ENCODE peak calls at places on chromosomes 1 and 21, in seven cellular contexts. One of them, this sample, is unnamed.
A peak's percentile ranks its signal among the peaks of the same experiment; 100 is the strongest.

GRCh38 chr1:91778964-91779363 is 107.0 kb downstream of the TGFBR3 start:
- DNase-seq in GM12865: no peak
- DNase-seq in BJ: no peak
- DNase-seq in AG04450: no peak
- DNase-seq in Peyer's patch: no peak
- DNase-seq in OCI-LY7: no peak
- DNase-seq in spleen: no peak
- DNase-seq in this sample: no peak

GRCh38 chr1:94580367-94581115 is 39.0 kb upstream of the F3 start:
- DNase-seq in GM12865: no peak
- DNase-seq in BJ: peak; percentile 30
- DNase-seq in AG04450: no peak
- DNase-seq in Peyer's patch: no peak
- DNase-seq in OCI-LY7: no peak
- DNase-seq in spleen: no peak
- DNase-seq in this sample: no peak

GRCh38 chr1:32759997-32760623 is 57.0 kb downstream of the YARS1 start:
- DNase-seq in GM12865: no peak
- DNase-seq in BJ: no peak
- DNase-seq in AG04450: no peak
- DNase-seq in Peyer's patch: no peak
- DNase-seq in OCI-LY7: no peak
- DNase-seq in spleen: no peak
- DNase-seq in this sample: no peak

GRCh38 chr1:109084563-109085517 is 5.7 kb upstream of the TMEM167B start:
- DNase-seq in GM12865: no peak
- DNase-seq in BJ: no peak
- DNase-seq in AG04450: no peak
- DNase-seq in Peyer's patch: no peak
- DNase-seq in OCI-LY7: no peak
- DNase-seq in spleen: no peak
- DNase-seq in this sample: no peak

GRCh38 chr1:116127848-116128540 is 16.8 kb downstream of the MAB21L3 start:
- DNase-seq in GM12865: no peak
- DNase-seq in BJ: no peak
- DNase-seq in AG04450: no peak
- DNase-seq in Peyer's patch: no peak
- DNase-seq in OCI-LY7: no peak
- DNase-seq in spleen: no peak
- DNase-seq in this sample: no peak

GRCh38 chr1:103854279-103854678 is 104.6 kb downstream of the AMY1C start:
- DNase-seq in GM12865: no peak
- DNase-seq in BJ: no peak
- DNase-seq in AG04450: no peak
- DNase-seq in Peyer's patch: no peak
- DNase-seq in OCI-LY7: no peak
- DNase-seq in spleen: no peak
- DNase-seq in this sample: no peak

GRCh38 chr1:176205322-176205914 is 1.7 kb downstream of the COP1 start:
- DNase-seq in GM12865: peak; percentile 25
- DNase-seq in BJ: no peak
- DNase-seq in AG04450: no peak
- DNase-seq in Peyer's patch: no peak
- DNase-seq in OCI-LY7: peak; percentile 27
- DNase-seq in spleen: no peak
- DNase-seq in this sample: no peak

GRCh38 chr1:14949836-14950674 is 203.5 kb upstream of the TMEM51 start:
- DNase-seq in GM12865: no peak
- DNase-seq in BJ: no peak
- DNase-seq in AG04450: no peak
- DNase-seq in Peyer's patch: no peak
- DNase-seq in OCI-LY7: no peak
- DNase-seq in spleen: no peak
- DNase-seq in this sample: no peak

GRCh38 chr1:216310776-216311175 is 112.5 kb downstream of the USH2A start:
- DNase-seq in GM12865: peak; percentile 33
- DNase-seq in BJ: no peak
- DNase-seq in AG04450: peak; percentile 10
- DNase-seq in Peyer's patch: no peak
- DNase-seq in OCI-LY7: peak; percentile 5
- DNase-seq in spleen: no peak
- DNase-seq in this sample: peak; percentile 4

GRCh38 chr1:194300776-194301175 is 1114.4 kb upstream of the B3GALT2 start:
- DNase-seq in GM12865: no peak
- DNase-seq in BJ: no peak
- DNase-seq in AG04450: no peak
- DNase-seq in Peyer's patch: no peak
- DNase-seq in OCI-LY7: no peak
- DNase-seq in spleen: no peak
- DNase-seq in this sample: no peak

GRCh38 chr1:212670882-212671281 is 28.8 kb downstream of the BATF3 start:
- DNase-seq in GM12865: no peak
- DNase-seq in BJ: no peak
- DNase-seq in AG04450: no peak
- DNase-seq in Peyer's patch: no peak
- DNase-seq in OCI-LY7: no peak
- DNase-seq in spleen: no peak
- DNase-seq in this sample: no peak

GRCh38 chr21:43884861-43885370 is 19.9 kb downstream of the AGPAT3 start:
- DNase-seq in GM12865: no peak
- DNase-seq in BJ: no peak
- DNase-seq in AG04450: no peak
- DNase-seq in Peyer's patch: no peak
- DNase-seq in OCI-LY7: no peak
- DNase-seq in spleen: peak; percentile 62
- DNase-seq in this sample: no peak

GRCh38 chr1:15678578-15678977 is 5.5 kb upstream of the PLEKHM2 start:
- DNase-seq in GM12865: peak; percentile 75
- DNase-seq in BJ: peak; percentile 73
- DNase-seq in AG04450: peak; percentile 39
- DNase-seq in Peyer's patch: no peak
- DNase-seq in OCI-LY7: peak; percentile 30
- DNase-seq in spleen: no peak
- DNase-seq in this sample: peak; percentile 67

GRCh38 chr1:156795787-156796186 is 20.9 kb downstream of the SH2D2A start:
- DNase-seq in GM12865: no peak
- DNase-seq in BJ: no peak
- DNase-seq in AG04450: no peak
- DNase-seq in Peyer's patch: peak; percentile 14
- DNase-seq in OCI-LY7: no peak
- DNase-seq in spleen: no peak
- DNase-seq in this sample: no peak

GRCh38 chr1:215476541-215476940 is 90.6 kb upstream of the KCTD3 start:
- DNase-seq in GM12865: no peak
- DNase-seq in BJ: no peak
- DNase-seq in AG04450: peak; percentile 8
- DNase-seq in Peyer's patch: no peak
- DNase-seq in OCI-LY7: no peak
- DNase-seq in spleen: no peak
- DNase-seq in this sample: no peak

GRCh38 chr1:221440658-221441057 is 301.2 kb downstream of the DUSP10 start:
- DNase-seq in GM12865: peak; percentile 12
- DNase-seq in BJ: no peak
- DNase-seq in AG04450: no peak
- DNase-seq in Peyer's patch: no peak
- DNase-seq in OCI-LY7: no peak
- DNase-seq in spleen: no peak
- DNase-seq in this sample: no peak

GRCh38 chr1:43274804-43275180 is 5.0 kb downstream of the TMEM125 start:
- DNase-seq in GM12865: no peak
- DNase-seq in BJ: no peak
- DNase-seq in AG04450: no peak
- DNase-seq in Peyer's patch: no peak
- DNase-seq in OCI-LY7: no peak
- DNase-seq in spleen: peak; percentile 37
- DNase-seq in this sample: no peak

GRCh38 chr21:28253378-28253777 is 739.3 kb downstream of the LTN1 start:
- DNase-seq in GM12865: no peak
- DNase-seq in BJ: no peak
- DNase-seq in AG04450: no peak
- DNase-seq in Peyer's patch: no peak
- DNase-seq in OCI-LY7: no peak
- DNase-seq in spleen: no peak
- DNase-seq in this sample: no peak

GRCh38 chr1:8586438-8586837 is 231.0 kb downstream of the RERE start:
- DNase-seq in GM12865: no peak
- DNase-seq in BJ: no peak
- DNase-seq in AG04450: no peak
- DNase-seq in Peyer's patch: no peak
- DNase-seq in OCI-LY7: no peak
- DNase-seq in spleen: no peak
- DNase-seq in this sample: no peak

GRCh38 chr1:206982216-206982615 is 12.0 kb upstream of the FCAMR start:
- DNase-seq in GM12865: peak; percentile 68
- DNase-seq in BJ: no peak
- DNase-seq in AG04450: no peak
- DNase-seq in Peyer's patch: peak; percentile 52
- DNase-seq in OCI-LY7: peak; percentile 62
- DNase-seq in spleen: no peak
- DNase-seq in this sample: no peak

GRCh38 chr1:229058111-229058551 is 212.8 kb upstream of the RAB4A start:
- DNase-seq in GM12865: no peak
- DNase-seq in BJ: no peak
- DNase-seq in AG04450: no peak
- DNase-seq in Peyer's patch: no peak
- DNase-seq in OCI-LY7: no peak
- DNase-seq in spleen: no peak
- DNase-seq in this sample: no peak

GRCh38 chr1:36156329-36157114 is 562 bp downstream of the MAP7D1 start:
- DNase-seq in GM12865: peak; percentile 70
- DNase-seq in BJ: no peak
- DNase-seq in AG04450: no peak
- DNase-seq in Peyer's patch: peak; percentile 69
- DNase-seq in OCI-LY7: peak; percentile 68
- DNase-seq in spleen: peak; percentile 93
- DNase-seq in this sample: no peak

GRCh38 chr1:87094238-87094637 is 179.8 kb downstream of the HS2ST1 start:
- DNase-seq in GM12865: no peak
- DNase-seq in BJ: no peak
- DNase-seq in AG04450: no peak
- DNase-seq in Peyer's patch: no peak
- DNase-seq in OCI-LY7: no peak
- DNase-seq in spleen: no peak
- DNase-seq in this sample: no peak

GRCh38 chr1:90417139-90417538 is 300.0 kb downstream of the BARHL2 start:
- DNase-seq in GM12865: no peak
- DNase-seq in BJ: no peak
- DNase-seq in AG04450: no peak
- DNase-seq in Peyer's patch: no peak
- DNase-seq in OCI-LY7: no peak
- DNase-seq in spleen: no peak
- DNase-seq in this sample: no peak

GRCh38 chr21:35203093-35204021 is 154.3 kb upstream of the RUNX1 start:
- DNase-seq in GM12865: no peak
- DNase-seq in BJ: peak; percentile 79
- DNase-seq in AG04450: no peak
- DNase-seq in Peyer's patch: no peak
- DNase-seq in OCI-LY7: no peak
- DNase-seq in spleen: no peak
- DNase-seq in this sample: no peak

DNA sequence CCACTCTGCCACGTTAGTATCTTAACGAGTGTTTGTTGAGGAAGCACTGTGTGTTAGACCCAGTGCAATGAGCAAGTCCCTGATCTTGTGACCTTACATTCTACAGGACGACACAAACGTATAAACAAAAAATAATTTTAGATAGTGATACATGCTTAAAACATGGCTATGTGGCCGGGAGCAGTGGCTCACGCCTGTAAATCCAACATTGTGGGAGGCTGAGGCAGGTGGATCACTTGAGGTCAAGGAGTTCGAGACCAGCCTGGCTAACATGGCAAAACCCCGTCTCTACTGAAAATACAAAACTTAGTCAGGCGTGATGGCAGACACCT is 19.6 kb downstream of the MTX1 start:
- DNase-seq in GM12865: no peak
- DNase-seq in BJ: no peak
- DNase-seq in AG04450: no peak
- DNase-seq in Peyer's patch: no peak
- DNase-seq in OCI-LY7: no peak
- DNase-seq in spleen: no peak
- DNase-seq in this sample: no peak
- H3K4me3 ChIP-seq in GM12865: peak overlapping the region; percentile 61
- H3K4me3 ChIP-seq in BJ: peak overlapping the region; percentile 37
- H3K4me3 ChIP-seq in AG04450: peak overlapping the region; percentile 53
- H3K4me3 ChIP-seq in Peyer's patch: peak overlapping the region; percentile 52
- H3K4me3 ChIP-seq in OCI-LY7: peak overlapping the region; percentile 83
- H3K4me3 ChIP-seq in spleen: peak overlapping the region; percentile 81
- H3K4me3 ChIP-seq in this sample: peak overlapping the region; percentile 60

GRCh38 chr1:223175032-223175431 is 32.0 kb upstream of the TLR5 start:
- DNase-seq in GM12865: no peak
- DNase-seq in BJ: no peak
- DNase-seq in AG04450: no peak
- DNase-seq in Peyer's patch: no peak
- DNase-seq in OCI-LY7: no peak
- DNase-seq in spleen: no peak
- DNase-seq in this sample: no peak
- TF ChIP-seq CTCF in GM12865: no peak
- TF ChIP-seq CTCF in BJ: peak; percentile 12
- TF ChIP-seq CTCF in AG04450: peak; percentile 26
- TF ChIP-seq CTCF in Peyer's patch: no peak
- TF ChIP-seq CTCF in OCI-LY7: no peak
- TF ChIP-seq CTCF in spleen: no peak
- TF ChIP-seq CTCF in this sample: no peak

GRCh38 chr1:41622859-41623732 is 138.6 kb upstream of the EDN2 start:
- DNase-seq in GM12865: peak; percentile 73
- DNase-seq in BJ: no peak
- DNase-seq in AG04450: no peak
- DNase-seq in Peyer's patch: no peak
- DNase-seq in OCI-LY7: no peak
- DNase-seq in spleen: no peak
- DNase-seq in this sample: no peak
- H3K4me3 ChIP-seq in GM12865: peak overlapping the region; percentile 50
- H3K4me3 ChIP-seq in BJ: no peak overlapping the region
- H3K4me3 ChIP-seq in AG04450: no peak overlapping the region
- H3K4me3 ChIP-seq in Peyer's patch: no peak overlapping the region
- H3K4me3 ChIP-seq in OCI-LY7: no peak overlapping the region
- H3K4me3 ChIP-seq in spleen: no peak overlapping the region
- H3K4me3 ChIP-seq in this sample: peak overlapping the region; percentile 12

DNA sequence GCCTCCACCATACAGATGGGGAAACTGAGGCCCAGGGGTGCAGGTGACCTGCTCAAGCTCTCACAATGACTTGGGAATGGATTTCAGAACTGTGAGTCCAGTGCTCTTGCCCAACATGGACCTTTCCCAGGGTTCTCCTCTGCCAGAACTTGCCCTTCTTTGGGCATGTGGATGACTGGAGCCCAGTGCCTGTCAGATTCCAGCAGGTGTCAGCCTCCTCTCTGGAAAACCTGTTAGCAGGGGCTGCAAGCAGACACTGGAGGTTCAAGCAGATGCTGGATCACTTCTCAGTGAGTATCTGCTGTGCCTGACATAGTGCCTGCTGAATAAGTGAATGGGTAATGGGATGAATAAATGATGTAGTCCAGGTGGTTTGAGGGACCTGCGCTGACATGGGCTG is 314.2 kb upstream of the POU3F1 start:
- DNase-seq in GM12865: peak; percentile 13
- DNase-seq in BJ: no peak
- DNase-seq in AG04450: no peak
- DNase-seq in Peyer's patch: no peak
- DNase-seq in OCI-LY7: peak; percentile 23
- DNase-seq in spleen: no peak
- DNase-seq in this sample: no peak
- TF ChIP-seq CTCF in GM12865: peak; percentile 31
- TF ChIP-seq CTCF in BJ: no peak
- TF ChIP-seq CTCF in AG04450: no peak
- TF ChIP-seq CTCF in Peyer's patch: no peak
- TF ChIP-seq CTCF in OCI-LY7: no peak
- TF ChIP-seq CTCF in spleen: no peak
- TF ChIP-seq CTCF in this sample: peak; percentile 29

GRCh38 chr1:10530756-10531155 is 56.0 kb downstream of the PEX14 start:
- DNase-seq in GM12865: no peak
- DNase-seq in BJ: no peak
- DNase-seq in AG04450: no peak
- DNase-seq in Peyer's patch: no peak
- DNase-seq in OCI-LY7: no peak
- DNase-seq in spleen: no peak
- DNase-seq in this sample: no peak
- H3K4me3 ChIP-seq in GM12865: no peak overlapping the region
- H3K4me3 ChIP-seq in BJ: no peak overlapping the region
- H3K4me3 ChIP-seq in AG04450: peak overlapping the region; percentile 52
- H3K4me3 ChIP-seq in Peyer's patch: no peak overlapping the region
- H3K4me3 ChIP-seq in OCI-LY7: no peak overlapping the region
- H3K4me3 ChIP-seq in spleen: no peak overlapping the region
- H3K4me3 ChIP-seq in this sample: no peak overlapping the region